ENCODE peak calls at places on chromosomes 6 and 20, in five cellular contexts. One of them, this sample, is unnamed.
A peak's percentile ranks its signal among the peaks of the same experiment; 100 is the strongest.

GRCh38 chr20:60210779-60211617 is 252.8 kb downstream of the CDH26 start:
- DNase-seq in fibroblast of lung: peak; percentile 68
- DNase-seq in dorsolateral prefrontal cortex: peak; percentile 68
- DNase-seq in neural progenitor cell: peak; percentile 79
- DNase-seq in astrocyte of the spinal cord: peak; percentile 63
- DNase-seq in this sample: peak; percentile 66

GRCh38 chr6:36241728-36242127 is 28.1 kb upstream of the PNPLA1 start:
- DNase-seq in fibroblast of lung: peak; percentile 21
- DNase-seq in dorsolateral prefrontal cortex: peak; percentile 36
- DNase-seq in neural progenitor cell: no peak
- DNase-seq in astrocyte of the spinal cord: no peak
- DNase-seq in this sample: no peak

GRCh38 chr6:158593670-158594069 is 33.8 kb downstream of the TMEM181 start:
- DNase-seq in fibroblast of lung: no peak
- DNase-seq in dorsolateral prefrontal cortex: no peak
- DNase-seq in neural progenitor cell: no peak
- DNase-seq in astrocyte of the spinal cord: no peak
- DNase-seq in this sample: no peak

GRCh38 chr6:45835725-45836437 is 179.8 kb downstream of the CLIC5 start:
- DNase-seq in fibroblast of lung: no peak
- DNase-seq in dorsolateral prefrontal cortex: no peak
- DNase-seq in neural progenitor cell: no peak
- DNase-seq in astrocyte of the spinal cord: no peak
- DNase-seq in this sample: peak; percentile 87

GRCh38 chr6:168292911-168293310 is 26.7 kb downstream of the DACT2 start:
- DNase-seq in fibroblast of lung: no peak
- DNase-seq in dorsolateral prefrontal cortex: no peak
- DNase-seq in neural progenitor cell: no peak
- DNase-seq in astrocyte of the spinal cord: no peak
- DNase-seq in this sample: no peak

GRCh38 chr6:71228461-71229041 is 60.1 kb upstream of the OGFRL1 start:
- DNase-seq in fibroblast of lung: no peak
- DNase-seq in dorsolateral prefrontal cortex: no peak
- DNase-seq in neural progenitor cell: no peak
- DNase-seq in astrocyte of the spinal cord: no peak
- DNase-seq in this sample: no peak

GRCh38 chr6:70985151-70985550 is 28.3 kb upstream of the B3GAT2 start:
- DNase-seq in fibroblast of lung: no peak
- DNase-seq in dorsolateral prefrontal cortex: no peak
- DNase-seq in neural progenitor cell: no peak
- DNase-seq in astrocyte of the spinal cord: no peak
- DNase-seq in this sample: no peak

GRCh38 chr6:141107562-141108160 is 1025.1 kb upstream of the GJE1 start:
- DNase-seq in fibroblast of lung: no peak
- DNase-seq in dorsolateral prefrontal cortex: no peak
- DNase-seq in neural progenitor cell: no peak
- DNase-seq in astrocyte of the spinal cord: peak; percentile 46
- DNase-seq in this sample: peak; percentile 92

GRCh38 chr6:169989594-169989993 is 238.2 kb downstream of the ERMARD start:
- DNase-seq in fibroblast of lung: no peak
- DNase-seq in dorsolateral prefrontal cortex: no peak
- DNase-seq in neural progenitor cell: no peak
- DNase-seq in astrocyte of the spinal cord: no peak
- DNase-seq in this sample: no peak

GRCh38 chr6:42021847-42022754 is 28.2 kb upstream of the TAF8 start:
- DNase-seq in fibroblast of lung: peak; percentile 45
- DNase-seq in dorsolateral prefrontal cortex: no peak
- DNase-seq in neural progenitor cell: no peak
- DNase-seq in astrocyte of the spinal cord: no peak
- DNase-seq in this sample: no peak

GRCh38 chr20:49747707-49748524 is 34.2 kb upstream of the B4GALT5 start:
- DNase-seq in fibroblast of lung: peak; percentile 53
- DNase-seq in dorsolateral prefrontal cortex: peak; percentile 58
- DNase-seq in neural progenitor cell: no peak
- DNase-seq in astrocyte of the spinal cord: peak; percentile 45
- DNase-seq in this sample: no peak

GRCh38 chr6:52566201-52566600 is 10.7 kb downstream of the TRAM2 start:
- DNase-seq in fibroblast of lung: no peak
- DNase-seq in dorsolateral prefrontal cortex: no peak
- DNase-seq in neural progenitor cell: no peak
- DNase-seq in astrocyte of the spinal cord: no peak
- DNase-seq in this sample: no peak

GRCh38 chr6:25945175-25945574 is 14.7 kb upstream of the SLC17A2 start:
- DNase-seq in fibroblast of lung: no peak
- DNase-seq in dorsolateral prefrontal cortex: no peak
- DNase-seq in neural progenitor cell: no peak
- DNase-seq in astrocyte of the spinal cord: no peak
- DNase-seq in this sample: no peak

GRCh38 chr6:25946631-25947030 is 16.0 kb upstream of the TRIM38 start:
- DNase-seq in fibroblast of lung: no peak
- DNase-seq in dorsolateral prefrontal cortex: no peak
- DNase-seq in neural progenitor cell: no peak
- DNase-seq in astrocyte of the spinal cord: no peak
- DNase-seq in this sample: no peak

GRCh38 chr6:25943887-25944286 is 13.4 kb upstream of the SLC17A2 start:
- DNase-seq in fibroblast of lung: no peak
- DNase-seq in dorsolateral prefrontal cortex: no peak
- DNase-seq in neural progenitor cell: no peak
- DNase-seq in astrocyte of the spinal cord: no peak
- DNase-seq in this sample: no peak

GRCh38 chr6:25942561-25943147 is 12.2 kb upstream of the SLC17A2 start:
- DNase-seq in fibroblast of lung: peak; percentile 82
- DNase-seq in dorsolateral prefrontal cortex: no peak
- DNase-seq in neural progenitor cell: peak; percentile 21
- DNase-seq in astrocyte of the spinal cord: peak; percentile 39
- DNase-seq in this sample: peak; percentile 64

DNA sequence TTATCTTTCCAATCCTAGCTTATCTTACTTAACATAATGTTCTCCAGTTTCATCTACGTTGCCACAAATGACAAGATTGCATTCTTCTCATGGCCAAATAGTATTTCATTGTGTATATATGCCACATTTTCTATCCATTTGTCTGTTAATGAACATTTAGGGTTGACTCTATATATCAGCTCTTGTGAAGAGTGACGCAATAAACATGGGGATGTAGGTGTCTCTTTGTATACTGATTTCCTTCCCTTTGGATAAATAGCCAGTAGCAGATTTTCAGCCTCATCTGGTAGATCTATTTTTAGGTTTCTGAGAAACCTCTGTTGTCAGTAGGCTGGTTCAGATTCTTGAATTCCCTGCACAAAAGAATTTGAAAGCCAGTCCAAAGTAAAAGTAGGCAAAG is 14.2 kb upstream of the SLC17A2 start:
- DNase-seq in fibroblast of lung: no peak
- DNase-seq in dorsolateral prefrontal cortex: no peak
- DNase-seq in neural progenitor cell: no peak
- DNase-seq in astrocyte of the spinal cord: no peak
- DNase-seq in this sample: no peak
- H3K4me3 ChIP-seq in fibroblast of lung: no peak overlapping the region
- H3K4me3 ChIP-seq in dorsolateral prefrontal cortex: no peak overlapping the region
- H3K4me3 ChIP-seq in neural progenitor cell: no peak overlapping the region
- H3K4me3 ChIP-seq in astrocyte of the spinal cord: no peak overlapping the region
- H3K4me3 ChIP-seq in this sample: no peak overlapping the region

DNA sequence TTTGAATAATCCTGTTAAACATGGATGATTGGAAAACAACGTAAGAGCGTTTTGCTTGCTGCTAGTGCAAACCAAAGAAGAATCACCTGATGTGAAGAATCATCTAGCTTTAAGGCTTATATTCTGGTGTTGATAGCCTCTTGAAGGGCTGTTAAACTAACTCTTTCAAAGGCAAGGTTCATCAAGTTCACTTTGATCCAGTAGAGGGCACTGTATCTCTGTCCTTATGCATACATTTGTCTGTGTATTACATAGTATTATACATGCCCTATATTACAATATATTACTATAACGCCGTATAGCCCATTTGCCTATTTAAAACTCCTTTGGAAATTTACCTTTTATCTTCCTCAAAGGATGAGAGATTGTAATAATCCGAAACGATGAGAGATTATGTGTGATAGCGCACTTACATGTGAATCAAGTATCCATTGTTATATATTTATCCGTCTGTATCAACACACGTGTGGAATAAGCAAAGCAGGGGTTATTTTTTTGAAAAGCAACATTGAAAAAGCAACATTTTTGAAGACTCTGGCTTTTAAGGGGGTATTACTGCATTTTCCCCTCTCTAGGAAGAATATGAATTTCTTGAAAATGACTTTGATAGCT is 50.8 kb upstream of the NRN1 start:
- DNase-seq in fibroblast of lung: peak; percentile 21
- DNase-seq in dorsolateral prefrontal cortex: no peak
- DNase-seq in neural progenitor cell: peak; percentile 57
- DNase-seq in astrocyte of the spinal cord: peak; percentile 40
- DNase-seq in this sample: peak; percentile 68
- TF ChIP-seq CTCF in fibroblast of lung: peak; percentile 31
- TF ChIP-seq CTCF in dorsolateral prefrontal cortex: peak; percentile 64
- TF ChIP-seq CTCF in neural progenitor cell: peak; percentile 76
- TF ChIP-seq CTCF in astrocyte of the spinal cord: peak; percentile 56
- TF ChIP-seq CTCF in this sample: peak; percentile 63

DNA sequence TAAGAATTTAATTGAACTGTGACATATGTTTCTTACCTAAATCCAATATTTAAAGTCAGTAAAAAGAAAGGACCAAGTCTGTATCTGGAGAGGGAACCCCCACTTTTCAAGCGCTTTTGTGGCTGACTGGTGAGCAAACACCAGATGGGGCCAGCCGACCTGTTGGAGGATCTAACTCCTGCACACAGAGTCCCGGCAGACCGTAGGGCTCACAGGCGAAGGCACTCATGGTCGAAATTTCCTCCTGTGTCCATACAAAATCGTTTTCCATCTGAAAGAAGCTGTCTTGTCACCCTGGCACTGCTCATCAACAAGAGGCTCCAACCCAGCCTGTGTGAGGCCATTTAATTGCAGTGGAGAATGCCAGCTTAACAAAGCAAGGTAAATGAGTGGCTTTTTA is 94.0 kb downstream of the SCML4 start:
- DNase-seq in fibroblast of lung: no peak
- DNase-seq in dorsolateral prefrontal cortex: no peak
- DNase-seq in neural progenitor cell: peak; percentile 25
- DNase-seq in astrocyte of the spinal cord: no peak
- DNase-seq in this sample: no peak
- H3K4me3 ChIP-seq in fibroblast of lung: no peak overlapping the region
- H3K4me3 ChIP-seq in dorsolateral prefrontal cortex: no peak overlapping the region
- H3K4me3 ChIP-seq in neural progenitor cell: no peak overlapping the region
- H3K4me3 ChIP-seq in astrocyte of the spinal cord: no peak overlapping the region
- H3K4me3 ChIP-seq in this sample: no peak overlapping the region

DNA sequence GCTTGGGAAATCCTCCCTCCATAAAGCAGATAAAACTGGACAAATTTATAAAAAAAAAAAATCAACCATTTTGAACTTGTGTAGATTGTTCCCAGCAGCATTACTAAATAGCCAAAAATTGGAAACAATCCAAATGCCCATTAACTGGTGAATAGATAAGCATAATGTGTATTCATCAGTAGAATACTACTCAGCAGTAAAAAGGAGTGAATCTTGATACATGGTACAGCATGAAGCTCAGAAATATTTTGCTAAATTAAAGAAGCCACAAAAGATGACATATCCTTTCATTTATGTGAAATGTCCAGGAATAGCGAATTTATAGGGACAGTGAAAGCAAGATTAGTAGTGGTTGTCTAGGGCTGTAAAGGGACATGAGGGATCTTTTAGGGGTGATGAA is 59.3 kb downstream of the CBFA2T2 start:
- DNase-seq in fibroblast of lung: no peak
- DNase-seq in dorsolateral prefrontal cortex: no peak
- DNase-seq in neural progenitor cell: no peak
- DNase-seq in astrocyte of the spinal cord: no peak
- DNase-seq in this sample: no peak
- TF ChIP-seq CTCF in fibroblast of lung: no peak
- TF ChIP-seq CTCF in dorsolateral prefrontal cortex: no peak
- TF ChIP-seq CTCF in neural progenitor cell: no peak
- TF ChIP-seq CTCF in astrocyte of the spinal cord: no peak
- TF ChIP-seq CTCF in this sample: no peak

DNA sequence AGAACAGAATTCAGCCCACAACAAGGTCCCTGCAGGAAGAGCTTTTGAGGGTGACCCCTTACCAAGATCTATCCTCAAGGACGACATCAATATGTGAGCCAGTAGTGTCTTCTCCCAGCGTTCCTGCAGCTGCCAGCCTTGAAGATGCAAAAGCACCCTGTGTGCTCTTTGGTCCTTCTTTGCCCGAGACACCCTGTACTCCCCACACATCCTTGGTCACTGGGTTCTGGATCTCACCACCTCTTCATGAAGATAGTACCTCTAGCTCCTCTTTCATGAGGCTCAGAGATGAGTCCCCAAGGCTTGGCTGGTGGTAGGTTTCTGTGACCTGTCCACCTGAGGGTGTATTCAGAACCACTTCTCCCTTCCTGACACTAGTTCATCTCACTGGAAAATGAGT is 259.6 kb upstream of the FOXQ1 start:
- DNase-seq in fibroblast of lung: no peak
- DNase-seq in dorsolateral prefrontal cortex: no peak
- DNase-seq in neural progenitor cell: no peak
- DNase-seq in astrocyte of the spinal cord: no peak
- DNase-seq in this sample: no peak
- H3K4me3 ChIP-seq in fibroblast of lung: no peak overlapping the region
- H3K4me3 ChIP-seq in dorsolateral prefrontal cortex: no peak overlapping the region
- H3K4me3 ChIP-seq in neural progenitor cell: no peak overlapping the region
- H3K4me3 ChIP-seq in astrocyte of the spinal cord: no peak overlapping the region
- H3K4me3 ChIP-seq in this sample: no peak overlapping the region

This sample was measured in epithelial cell of esophagus.